ENCODE peak calls at places on chromosomes 1 and 21, in ten cellular contexts. M is AG04450, U is fibroblast of mammary gland, D is adrenal gland, Y is nephron progenitor cell, S is glutamatergic neuron, B is foreskin keratinocyte, A is heart right ventricle, G is fibroblast of the aortic adventitia, P is AG09309. J is an unnamed sample.

GRCh38 chr1:66399888-66400529 is 133.9 kb upstream of the SGIP1 start:
- DNase-seq in U (peak), D (no peak), Y (no peak), S (no peak), P (no peak), B (no peak), M (no peak), G (no peak), A (no peak), J (no peak)

GRCh38 chr1:85061711-85062424 is 13.6 kb upstream of the MCOLN3 start:
- DNase-seq in B (peak), G (peak), U (peak), A (peak), D (peak), S (peak), Y (peak), P (peak), M (peak), J (peak)

GRCh38 chr1:187517508-187517907 is 688.8 kb downstream of the PLA2G4A start:
- DNase-seq in M (no peak), A (no peak), S (no peak), G (no peak), Y (no peak), D (no peak), P (no peak), U (no peak), B (no peak), J (no peak)

GRCh38 chr1:32066489-32066873 is 6.3 kb upstream of the TMEM39B start:
- DNase-seq in A (no peak), D (peak), U (peak), B (peak), S (no peak), P (peak), M (no peak), Y (no peak), G (peak), J (peak)

GRCh38 chr1:234288946-234289345 is 84.3 kb upstream of the COA6 start:
- DNase-seq in U (no peak), S (no peak), B (no peak), D (no peak), P (no peak), A (no peak), Y (no peak), M (no peak), G (no peak), J (no peak)

GRCh38 chr1:222582099-222582774 is 7.5 kb downstream of the TAF1A start:
- DNase-seq in M (no peak), A (no peak), B (peak), Y (no peak), G (peak), D (no peak), S (no peak), U (peak), P (no peak), J (peak)

GRCh38 chr1:224543453-224543852 is 72.7 kb upstream of the CNIH3 start:
- DNase-seq in B (no peak), S (no peak), M (no peak), D (no peak), A (no peak), Y (no peak), G (no peak), P (no peak), U (peak), J (peak)

GRCh38 chr1:213374369-213374768 is 323.3 kb downstream of the RPS6KC1 start:
- DNase-seq in S (peak), A (peak), D (peak), P (no peak), U (peak), Y (peak), B (peak), G (peak), M (no peak), J (peak)

GRCh38 chr1:59691261-59691660 is 123.5 kb upstream of the HOOK1 start:
- DNase-seq in A (no peak), S (peak), D (peak), B (no peak), M (no peak), P (no peak), G (peak), U (peak), Y (peak), J (no peak)

GRCh38 chr1:156664046-156664948 is 12.9 kb downstream of the NES start:
- DNase-seq in Y (peak), G (no peak), S (peak), B (no peak), D (no peak), P (no peak), M (no peak), A (no peak), U (no peak), J (peak)

GRCh38 chr1:12654004-12654567 is 10.2 kb downstream of the AADACL4 start:
- DNase-seq in Y (no peak), P (no peak), S (no peak), B (no peak), A (no peak), G (peak), M (no peak), U (no peak), D (no peak), J (no peak)

GRCh38 chr1:12593621-12594066 is 24.4 kb downstream of the DHRS3 start:
- DNase-seq in U (peak), M (no peak), B (no peak), G (peak), A (peak), D (no peak), P (no peak), S (no peak), Y (no peak), J (no peak)

GRCh38 chr1:40258445-40258769 is 371 bp downstream of the ZMPSTE24 start:
- DNase-seq in D (no peak), G (peak), S (no peak), A (no peak), P (no peak), U (peak), B (no peak), M (no peak), Y (no peak), J (no peak)

GRCh38 chr1:54227836-54228435 is 28.0 kb downstream of the MRPL37 start:
- DNase-seq in A (no peak), B (no peak), S (no peak), D (no peak), U (no peak), G (no peak), P (no peak), M (no peak), Y (no peak), J (no peak)

GRCh38 chr1:32876341-32877210 is 5.9 kb upstream of the FNDC5 start:
- DNase-seq in A (peak), B (no peak), Y (peak), G (peak), P (no peak), S (peak), U (peak), M (no peak), D (peak), J (peak)

GRCh38 chr1:33334081-33334552 is 13.2 kb upstream of the A3GALT2 start:
- DNase-seq in B (no peak), D (peak), Y (no peak), M (no peak), G (peak), U (peak), A (peak), S (no peak), P (no peak), J (no peak)

DNA sequence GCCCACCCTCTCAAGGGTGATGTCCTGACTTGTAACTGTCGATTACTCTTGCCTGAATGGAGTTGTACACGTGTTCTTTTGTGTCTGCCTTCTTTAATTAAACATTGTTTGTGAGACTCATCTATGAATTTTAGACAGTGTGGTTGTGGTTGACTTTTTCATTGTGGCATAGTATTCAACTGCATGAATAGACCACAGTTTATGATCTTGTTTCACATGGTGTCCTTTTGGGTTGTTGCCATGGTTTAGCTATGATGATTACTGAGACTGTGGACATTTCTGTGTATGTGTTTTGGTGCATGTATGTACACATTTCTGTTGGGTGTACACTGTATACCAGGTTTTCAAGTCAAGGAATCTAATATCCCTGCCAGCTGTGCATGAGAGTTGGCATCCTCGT is 30.1 kb downstream of the PRMT2 start:
- DNase-seq in B (no peak), A (no peak), P (no peak), D (no peak), S (no peak), Y (no peak), G (no peak), U (no peak), M (no peak), J (no peak)
- TF ChIP-seq CTCF in B (no peak), A (no peak), P (no peak), D (no peak), S (no peak), Y (no peak), G (no peak), U (no peak), M (no peak), J (no peak)

DNA sequence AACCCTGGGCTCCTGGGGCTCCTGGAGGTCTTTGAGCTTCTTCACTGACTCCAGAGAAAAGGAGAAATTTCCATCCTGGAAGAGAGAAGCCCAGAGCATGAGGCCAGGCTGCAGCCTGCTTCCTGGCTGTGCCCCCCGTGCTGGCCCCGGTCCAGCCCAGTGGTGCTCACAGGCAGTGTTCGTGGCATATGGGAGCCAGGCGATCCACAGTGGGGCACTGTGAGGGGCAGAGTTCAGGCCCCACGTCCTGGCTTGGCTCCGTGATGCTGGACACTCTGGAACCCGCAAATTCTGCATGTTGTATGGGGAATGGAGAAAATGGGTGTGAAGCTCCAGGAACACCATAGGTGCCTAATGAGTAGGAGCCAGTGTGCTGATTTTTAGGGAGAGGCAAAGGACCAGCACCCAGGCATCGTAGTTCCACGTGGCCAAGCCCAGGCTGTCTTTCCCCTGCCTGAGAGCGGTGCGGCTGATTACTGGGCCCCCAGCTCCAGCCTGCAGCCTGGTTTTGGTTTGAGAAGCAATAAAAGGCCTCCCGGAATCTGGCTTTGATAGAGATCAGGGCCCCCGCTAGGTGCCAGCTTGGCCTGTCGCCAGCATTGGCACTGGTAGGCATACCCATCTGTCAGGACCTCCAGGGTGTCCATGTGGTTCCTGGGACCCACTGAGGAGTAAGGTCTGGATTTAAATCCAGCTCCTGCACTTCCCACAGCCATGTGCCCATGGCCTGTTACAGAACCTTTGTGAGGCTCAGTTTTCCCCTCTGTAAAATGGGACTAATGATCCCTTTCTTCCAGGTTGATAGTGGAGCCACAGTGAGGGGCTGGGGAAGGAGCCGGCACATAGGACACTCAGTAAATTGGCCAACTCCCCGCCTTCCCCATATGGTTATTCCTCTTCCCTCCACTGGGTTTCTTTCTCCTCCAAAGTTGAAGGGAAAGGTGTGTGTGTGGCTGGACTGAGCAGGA is 725 bp downstream of the GUCA2A start:
- DNase-seq in Y (no peak), D (no peak), P (no peak), U (no peak), S (no peak), G (no peak), M (no peak), A (no peak), B (no peak), J (no peak)
- TF ChIP-seq CTCF in Y (no peak), D (no peak), P (no peak), U (no peak), S (no peak), G (no peak), M (no peak), A (no peak), B (no peak), J (no peak)

GRCh38 chr1:69073176-69073575 is 494.5 kb upstream of the LRRC7 start:
- DNase-seq in B (no peak), S (no peak), A (no peak), U (no peak), D (no peak), M (no peak), G (no peak), Y (no peak), P (no peak), J (no peak)
- TF ChIP-seq CTCF in B (peak), S (no peak), A (no peak), U (peak), D (no peak), M (no peak), G (no peak), Y (no peak), P (no peak), J (no peak)

DNA sequence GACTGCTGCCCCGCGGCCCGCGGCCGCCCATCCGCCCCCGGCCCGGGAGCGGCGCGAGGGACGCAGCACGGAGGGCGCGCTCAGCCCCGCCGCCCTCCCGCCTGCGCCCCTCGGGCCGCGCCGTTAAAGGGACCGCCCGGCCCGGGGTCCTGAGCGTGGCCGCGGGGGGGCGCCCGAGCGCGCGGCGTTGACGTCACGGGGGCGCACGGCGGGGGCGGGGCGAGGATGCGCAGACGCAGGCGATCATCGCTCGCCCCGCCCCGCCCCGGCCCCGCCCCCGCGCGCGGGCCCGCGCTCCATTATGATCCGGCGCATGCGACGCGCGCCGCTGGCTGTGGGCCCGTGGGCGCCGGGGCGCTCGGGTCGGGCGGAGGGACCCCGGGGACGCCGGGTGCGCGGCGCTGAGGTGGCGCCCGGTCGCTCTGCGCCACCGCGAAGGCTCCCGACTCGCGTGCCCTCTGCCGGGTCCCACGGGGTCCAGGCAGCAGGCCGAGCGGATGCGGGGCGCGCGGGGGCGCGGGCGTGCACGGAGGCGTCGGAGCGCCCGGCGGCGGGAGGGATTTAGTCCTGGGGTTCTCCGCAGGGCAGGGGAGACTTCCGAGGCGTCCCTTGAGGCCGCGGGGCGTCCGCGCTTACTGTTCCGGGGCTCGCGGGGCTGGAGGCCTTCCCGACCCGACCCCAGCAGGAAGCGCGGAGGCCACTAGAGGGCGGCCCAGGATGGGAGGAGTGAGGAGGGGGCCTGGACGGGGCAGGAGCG is at the start of gene DVL1:
- DNase-seq in P (no peak), S (peak), A (peak), M (peak), U (peak), D (peak), G (peak), B (no peak), Y (peak), J (peak)
- TF ChIP-seq CTCF in P (peak), S (peak), A (peak), M (peak), U (peak), D (peak), G (peak), B (peak), Y (peak), J (peak)

DNA sequence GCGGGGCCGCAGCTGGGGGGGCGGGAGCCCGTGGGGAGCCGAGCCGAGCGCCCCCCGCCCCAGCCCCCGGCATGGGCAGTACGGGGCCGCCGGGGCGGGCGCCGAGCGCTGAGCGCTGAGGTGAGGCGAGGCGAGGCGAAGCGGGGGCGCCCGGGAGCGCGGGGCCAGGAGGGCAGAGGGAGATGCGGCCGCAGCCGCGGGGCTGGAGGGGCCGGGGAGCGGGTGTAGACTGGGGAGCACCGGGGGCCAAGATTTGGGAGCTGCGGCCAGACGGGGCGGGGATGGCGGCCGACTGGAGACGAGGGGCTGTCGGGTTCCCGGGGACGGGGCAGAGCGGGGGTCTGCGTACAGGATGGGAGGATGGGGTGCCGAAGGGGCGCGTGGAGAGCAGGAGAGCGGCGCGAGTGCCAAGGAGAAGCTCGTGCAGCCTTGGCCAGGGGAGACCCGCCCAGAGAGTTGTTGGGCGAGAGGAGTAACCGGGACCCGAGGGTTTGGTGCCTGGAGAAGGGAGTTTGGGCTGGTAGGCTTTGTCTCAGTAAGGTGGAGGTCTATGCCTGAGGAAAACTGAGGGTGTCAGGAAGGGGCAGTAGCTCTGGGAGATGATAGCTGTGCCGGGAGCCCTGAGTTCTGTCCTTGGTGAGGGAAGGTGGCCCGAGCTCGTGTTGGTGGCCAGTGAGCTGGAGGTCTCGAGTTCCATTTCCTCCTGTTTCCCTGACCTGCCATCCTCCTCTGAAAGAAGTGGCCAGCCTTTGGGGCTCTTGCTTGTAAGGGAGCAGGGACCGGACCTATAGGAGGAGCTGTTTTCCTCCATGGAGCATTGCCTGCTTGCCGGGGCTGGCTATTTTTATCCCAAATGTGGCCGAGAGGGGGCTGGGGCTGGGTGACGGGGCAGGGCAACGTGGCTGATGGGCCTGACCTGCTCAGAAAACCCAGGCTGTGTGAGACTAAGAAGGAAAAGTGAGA is 539 bp downstream of the ATP8B2 start:
- DNase-seq in G (peak), M (peak), P (peak), D (peak), A (peak), Y (peak), B (no peak), U (peak), S (peak), J (peak)
- TF ChIP-seq CTCF in G (peak), M (peak), P (peak), D (peak), A (no peak), Y (peak), B (peak), U (peak), S (peak), J (peak)

DNA sequence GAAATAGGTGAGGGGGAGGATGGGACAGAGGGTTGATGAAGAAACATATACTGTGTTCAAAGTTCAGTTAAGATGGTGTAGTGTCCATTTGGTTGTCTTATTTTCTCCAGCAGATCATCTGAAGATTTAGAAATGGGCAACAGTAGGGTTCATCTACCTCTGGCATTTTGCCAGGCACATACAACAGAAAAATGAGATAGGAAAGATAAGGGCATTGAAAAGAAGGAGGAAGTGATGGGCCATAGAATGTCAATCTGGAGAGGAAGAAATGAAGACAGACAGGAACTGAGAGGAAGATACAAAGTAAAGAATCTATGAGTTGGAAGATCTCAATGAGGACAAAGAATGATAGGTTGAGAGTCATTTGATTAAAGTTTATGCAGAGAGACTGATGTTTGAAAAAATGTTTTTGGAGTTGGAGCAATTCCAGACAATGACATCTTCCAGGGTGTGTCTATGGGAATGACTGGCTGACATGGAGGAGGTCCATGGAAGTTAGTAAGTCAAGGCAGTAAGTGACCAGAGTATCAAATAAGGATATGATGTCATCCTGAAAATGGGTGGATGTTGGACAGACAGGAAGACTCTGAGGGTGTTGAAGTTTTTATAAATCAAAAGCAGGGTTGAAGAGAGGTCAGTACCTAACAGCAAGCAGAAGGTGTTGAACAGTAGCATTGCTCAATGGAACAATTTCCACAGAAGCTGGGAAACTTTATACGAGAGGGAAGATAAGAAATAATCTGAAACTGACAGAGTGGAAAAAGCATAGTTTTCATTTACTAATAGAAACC is 18.7 kb upstream of the CD55 start:
- DNase-seq in D (no peak), B (no peak), M (no peak), G (peak), U (peak), A (no peak), P (no peak), S (no peak), Y (no peak), J (no peak)
- TF ChIP-seq CTCF in D (no peak), B (no peak), M (no peak), G (no peak), U (no peak), A (no peak), P (no peak), S (no peak), Y (no peak), J (no peak)

GRCh38 chr1:165403835-165404482 is 41.0 kb downstream of the RXRG start:
- DNase-seq in D (no peak), P (no peak), S (peak), A (no peak), U (no peak), B (no peak), M (no peak), G (no peak), Y (peak), J (no peak)
- TF ChIP-seq CTCF in D (peak), P (peak), S (peak), A (peak), U (peak), B (peak), M (peak), G (peak), Y (peak), J (peak)

J was measured in HFFc6.